ENCODE peak calls at places on chromosome 6, in seven cellular contexts. Y is sigmoid colon; K is breast epithelium; B is HCT116; H is CD4-positive, alpha-beta T cell; N is H9; M is right atrium auricular region. A is an unnamed sample.

GRCh38 chr6:6556738-6557503 is 31.6 kb upstream of the LY86 start:
- DNase-seq in M (no peak), K (no peak), N (peak; percentile 79), Y (no peak), B (peak; percentile 43), H (peak; percentile 47), A (no peak)

GRCh38 chr6:40954446-40955180 is 84.4 kb downstream of the UNC5CL start:
- DNase-seq in M (no peak), H (no peak), K (no peak), Y (no peak), B (no peak), N (no peak), A (no peak)

GRCh38 chr6:89264296-89264695 is 47.1 kb upstream of the GABRR1 start:
- DNase-seq in B (no peak), K (no peak), N (no peak), H (no peak), M (no peak), Y (no peak), A (no peak)

GRCh38 chr6:119444642-119445557 is 95.3 kb upstream of the MAN1A1 start:
- DNase-seq in N (no peak), K (no peak), H (no peak), M (no peak), Y (no peak), B (no peak), A (no peak)

GRCh38 chr6:138386897-138387296 is 9.2 kb downstream of the SMIM28 start:
- DNase-seq in H (no peak), M (no peak), Y (no peak), N (no peak), K (no peak), B (no peak), A (no peak)

GRCh38 chr6:13156381-13156780 is 172.0 kb downstream of the TBC1D7 start:
- DNase-seq in N (no peak), K (no peak), M (no peak), H (no peak), Y (no peak), B (no peak), A (no peak)

GRCh38 chr6:87066449-87067288 is 28.2 kb downstream of the CGA start:
- DNase-seq in N (no peak), K (no peak), Y (no peak), M (no peak), B (peak; percentile 57), H (peak; percentile 8), A (no peak)

GRCh38 chr6:118890997-118891790 is 2.8 kb upstream of the ASF1A start:
- DNase-seq in N (no peak), B (no peak), H (no peak), K (no peak), M (no peak), Y (no peak), A (no peak)

GRCh38 chr6:1629316-1629715 is 19.6 kb downstream of the FOXC1 start:
- DNase-seq in K (no peak), B (no peak), Y (peak; percentile 50), H (no peak), N (no peak), M (no peak), A (no peak)

GRCh38 chr6:3162067-3162497 is 4.7 kb upstream of the TUBB2A start:
- DNase-seq in H (no peak), Y (no peak), N (no peak), B (no peak), M (no peak), K (no peak), A (no peak)

GRCh38 chr6:25050356-25050755 is 114.6 kb upstream of the RIPOR2 start:
- DNase-seq in N (no peak), Y (no peak), M (no peak), K (no peak), H (peak; percentile 58), B (no peak), A (no peak)

GRCh38 chr6:45710304-45710821 is 305.3 kb downstream of the CLIC5 start:
- DNase-seq in H (no peak), B (no peak), K (no peak), N (no peak), M (no peak), Y (no peak), A (no peak)

GRCh38 chr6:55286824-55287223 is 40.4 kb upstream of the GFRAL start:
- DNase-seq in N (no peak), K (no peak), Y (no peak), B (no peak), M (no peak), H (no peak), A (no peak)

GRCh38 chr6:166596741-166597507 is 10.4 kb upstream of the RAMACL start:
- DNase-seq in N (no peak), B (no peak), M (no peak), H (no peak), Y (no peak), K (no peak), A (no peak)

GRCh38 chr6:50185006-50185405 is 135.3 kb upstream of the DEFB112 start:
- DNase-seq in B (no peak), K (no peak), Y (no peak), H (no peak), M (no peak), N (peak; percentile 49), A (no peak)

GRCh38 chr6:118400098-118400497 is 148.0 kb upstream of the PLN start:
- DNase-seq in Y (no peak), M (no peak), H (no peak), N (no peak), B (no peak), K (no peak), A (no peak)

GRCh38 chr6:88166901-88167624 is 916 bp upstream of the CNR1 start:
- DNase-seq in M (no peak), Y (peak; percentile 67), N (peak; percentile 45), B (no peak), H (no peak), K (no peak), A (peak; percentile 41)

GRCh38 chr6:168177492-168177891 is 98.5 kb upstream of the FRMD1 start:
- DNase-seq in B (no peak), H (no peak), K (no peak), Y (peak; percentile 19), M (no peak), N (no peak), A (peak; percentile 62)

GRCh38 chr6:105676837-105677236 is 274.0 kb upstream of the PREP start:
- DNase-seq in K (no peak), M (no peak), B (no peak), H (no peak), N (no peak), Y (no peak), A (no peak)

GRCh38 chr6:120493483-120493882 is 840.8 kb downstream of the TBC1D32 start:
- DNase-seq in B (no peak), N (no peak), K (no peak), H (no peak), Y (no peak), M (no peak), A (no peak)

GRCh38 chr6:17987576-17988421 is at the start of gene KIF13A:
- DNase-seq in B (no peak), K (peak; percentile 54), H (peak; percentile 5), M (peak; percentile 81), Y (peak; percentile 84), N (peak; percentile 43), A (peak; percentile 80)
- H3K27ac ChIP-seq in B (peak within 1 kb of the TSS; percentile 86), K (peak within 1 kb of the TSS; percentile 98), H (no peak within 1 kb of the TSS), M (peak within 1 kb of the TSS; percentile 91), Y (peak within 1 kb of the TSS; percentile 96), N (no peak within 1 kb of the TSS), A (peak within 1 kb of the TSS; percentile 98)

DNA sequence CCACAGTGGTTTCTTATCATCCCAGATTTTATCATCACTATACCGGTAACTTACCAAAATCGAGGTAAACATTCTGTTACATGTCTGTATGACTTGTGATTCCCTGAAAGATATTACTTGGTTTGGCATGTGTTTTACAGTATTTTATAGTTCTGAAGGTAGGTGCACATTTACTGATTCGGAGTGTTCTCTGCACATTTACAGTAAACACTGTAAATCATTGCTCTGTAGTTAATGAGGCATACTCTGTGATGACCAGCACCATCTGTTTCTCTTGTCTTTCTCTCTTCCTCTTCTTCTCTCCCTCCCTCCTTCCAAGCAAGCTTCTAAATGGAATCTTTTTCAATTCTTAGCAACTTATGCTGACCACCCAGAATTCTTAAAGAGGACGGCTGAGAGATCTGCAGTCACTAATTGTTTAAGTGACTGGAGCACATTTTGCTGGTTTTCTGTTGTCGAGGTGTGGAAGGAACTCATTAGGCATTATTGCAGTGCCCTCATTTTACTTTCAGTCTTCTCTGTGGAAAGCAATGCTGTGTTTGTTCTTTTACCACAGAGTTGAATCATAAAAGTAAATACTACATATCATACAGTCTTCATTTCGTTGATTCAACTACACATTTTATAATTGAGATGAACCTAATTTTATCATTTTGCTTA is 126.5 kb downstream of the UTRN start:
- DNase-seq in K (no peak), H (no peak), B (no peak), N (no peak), M (no peak), Y (no peak), A (no peak)
- H3K27ac ChIP-seq in K (no peak overlapping the region), H (no peak overlapping the region), B (no peak overlapping the region), N (no peak overlapping the region), M (no peak overlapping the region), Y (no peak overlapping the region), A (no peak overlapping the region)

DNA sequence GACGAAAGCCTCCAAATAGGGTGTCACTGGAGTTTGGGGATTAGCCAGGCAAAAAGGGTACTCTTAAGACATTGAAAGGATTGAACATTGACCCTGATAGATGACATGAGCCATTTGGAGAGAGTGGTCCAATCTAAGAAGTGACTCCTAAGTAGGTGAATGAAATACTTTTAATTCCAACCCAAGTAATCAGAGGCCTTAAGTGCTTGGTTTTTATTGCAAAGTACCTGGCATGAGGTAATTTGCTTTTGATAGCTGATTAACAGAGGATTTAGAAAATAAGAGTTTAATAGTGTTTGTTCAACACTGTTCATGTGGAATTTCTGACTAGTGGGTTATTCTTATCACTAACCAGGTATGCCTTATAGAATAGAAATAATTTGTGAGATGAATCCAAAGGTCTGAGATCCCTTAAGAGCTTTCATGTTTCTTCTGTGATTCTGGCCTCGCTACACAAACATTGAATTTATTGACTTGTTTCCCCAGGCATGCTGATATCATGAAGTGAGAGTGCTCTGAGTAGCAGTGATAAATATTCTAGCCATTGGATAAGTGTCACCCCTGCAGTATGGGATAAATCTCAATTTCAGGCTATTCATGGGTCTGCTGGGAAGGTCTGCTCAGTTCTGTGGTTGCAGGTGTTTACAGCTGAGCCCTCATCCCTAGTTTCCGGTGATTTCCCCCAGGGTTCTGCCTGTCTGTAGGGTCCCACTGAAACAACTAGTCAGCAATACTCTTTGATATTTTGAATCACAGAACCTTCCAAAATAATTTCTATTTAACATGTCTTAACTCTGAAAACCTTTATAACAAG is 6.6 kb downstream of the NCOA7 start:
- DNase-seq in B (no peak), K (no peak), H (no peak), Y (no peak), N (no peak), M (no peak), A (no peak)
- H3K27ac ChIP-seq in B (no peak overlapping the region), K (no peak overlapping the region), H (no peak overlapping the region), Y (no peak overlapping the region), N (no peak overlapping the region), M (no peak overlapping the region), A (no peak overlapping the region)

DNA sequence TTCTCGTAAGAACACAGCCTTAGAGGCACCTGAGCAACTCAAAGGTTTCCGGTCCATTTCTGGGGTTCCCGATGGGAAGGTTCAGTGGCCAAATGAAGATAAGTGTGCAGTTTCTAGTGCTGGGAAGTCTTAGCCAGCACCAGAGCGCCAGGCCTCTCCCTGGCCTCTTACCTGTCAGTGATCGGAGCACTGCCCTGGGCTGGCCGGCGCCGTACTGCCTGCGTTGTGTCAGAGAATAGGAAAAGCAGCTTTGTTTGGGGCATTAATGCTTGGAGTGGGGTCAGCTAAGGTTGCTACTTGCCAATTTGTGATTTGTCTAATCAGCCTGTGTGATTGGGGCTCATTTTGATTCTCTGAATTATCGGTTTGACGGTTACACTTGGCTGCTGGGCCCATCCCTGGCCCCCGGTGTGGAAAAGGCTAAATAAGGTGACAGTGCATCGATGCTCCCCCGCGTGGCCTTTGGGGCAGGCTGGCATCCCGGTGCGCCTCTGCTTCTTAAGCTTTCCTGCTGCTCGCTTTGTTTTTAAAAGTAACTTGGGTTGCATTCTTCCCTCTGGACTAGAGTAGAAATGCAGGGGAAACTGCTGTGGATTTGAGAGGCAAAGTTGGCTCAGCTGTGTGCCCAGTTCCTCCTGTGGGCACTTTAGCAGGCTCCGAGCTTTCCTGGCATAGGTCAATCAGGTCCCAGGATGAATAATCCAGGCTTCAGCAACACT is 51.8 kb downstream of the TCP11 start:
- DNase-seq in B (no peak), Y (no peak), M (no peak), N (no peak), H (no peak), K (no peak), A (no peak)
- H3K27ac ChIP-seq in B (no peak overlapping the region), Y (peak overlapping the region; percentile 75), M (peak overlapping the region; percentile 7), N (no peak overlapping the region), H (no peak overlapping the region), K (peak overlapping the region; percentile 86), A (peak overlapping the region; percentile 76)